ENCODE peak calls at places on chromosomes 7 and 10, in five cellular contexts. R is neuronal stem cell, Y is IMR-90, E is H9, J is H1. L is an unnamed sample.

GRCh38 chr7:70533614-70534013 is 598.3 kb upstream of the GALNT17 start:
- DNase-seq in E (no peak), Y (no peak), R (no peak), J (no peak), L (no peak)

GRCh38 chr7:117669818-117670217 is 190.0 kb downstream of the CFTR start:
- DNase-seq in E (no peak), Y (no peak), J (no peak), R (no peak), L (no peak)

GRCh38 chr10:42984035-42984610 is 92.7 kb upstream of the RET start:
- DNase-seq in E (no peak), Y (no peak), R (no peak), J (no peak), L (no peak)

GRCh38 chr7:92517626-92518025 is 10.7 kb downstream of the PEX1 start:
- DNase-seq in J (no peak), E (no peak), R (no peak), Y (peak), L (peak)

GRCh38 chr7:43292384-43292783 is 179.9 kb downstream of the HECW1 start:
- DNase-seq in E (peak), J (no peak), R (no peak), Y (no peak), L (no peak)

GRCh38 chr7:17941171-17941490 is 837 bp upstream of the SNX13 start:
- DNase-seq in J (no peak), R (no peak), Y (no peak), E (no peak), L (peak)

GRCh38 chr7:133275008-133275407 is 22.1 kb downstream of the EXOC4 start:
- DNase-seq in J (no peak), E (no peak), R (no peak), Y (no peak), L (no peak)

GRCh38 chr10:106917452-106918055 is 247.0 kb downstream of the SORCS1 start:
- DNase-seq in E (no peak), R (no peak), J (no peak), Y (no peak), L (no peak)

GRCh38 chr7:47248797-47249196 is 333.1 kb downstream of the TNS3 start:
- DNase-seq in E (no peak), R (no peak), Y (no peak), J (no peak), L (no peak)

GRCh38 chr10:110460111-110460809 is 37.4 kb upstream of the DUSP5 start:
- DNase-seq in E (no peak), Y (peak), J (no peak), R (no peak), L (no peak)

GRCh38 chr7:29835718-29836117 is 29.4 kb downstream of the WIPF3 start:
- DNase-seq in Y (no peak), R (no peak), J (no peak), E (no peak), L (no peak)

GRCh38 chr7:2843711-2844152 is 376 bp downstream of the GNA12 start:
- DNase-seq in J (no peak), Y (peak), E (no peak), R (no peak), L (peak)

GRCh38 chr10:46245381-46245900 is 41.4 kb upstream of the ANTXRL start:
- DNase-seq in Y (no peak), J (no peak), R (no peak), E (peak), L (no peak)

GRCh38 chr10:78134919-78135318 is 101.3 kb downstream of the RPS24 start:
- DNase-seq in R (no peak), J (no peak), E (peak), Y (no peak), L (no peak)

GRCh38 chr10:48536226-48536500 is 68.7 kb downstream of the ARHGAP22 start:
- DNase-seq in R (no peak), E (no peak), J (no peak), Y (no peak), L (no peak)

GRCh38 chr10:6050801-6051445 is 11.2 kb downstream of the IL2RA start:
- DNase-seq in J (no peak), E (no peak), R (no peak), Y (peak), L (peak)

GRCh38 chr10:32060372-32060771 is 4.1 kb upstream of the KIF5B start:
- DNase-seq in E (no peak), R (no peak), J (no peak), Y (no peak), L (no peak)

GRCh38 chr7:45863715-45864114 is 9.2 kb downstream of the CCDC201 start:
- DNase-seq in Y (no peak), J (no peak), E (peak), R (no peak), L (no peak)

GRCh38 chr10:70760271-70760787 is 24.8 kb downstream of the TBATA start:
- DNase-seq in Y (no peak), J (no peak), E (no peak), R (no peak), L (no peak)

GRCh38 chr7:121505540-121506182 is 109.6 kb upstream of the FAM3C start:
- DNase-seq in R (no peak), E (peak), J (no peak), Y (no peak), L (no peak)

GRCh38 chr7:139828880-139829653 is at the start of gene TBXAS1:
- DNase-seq in R (no peak), J (no peak), Y (peak), E (no peak), L (no peak)

GRCh38 chr7:123538189-123538714 is 3.9 kb upstream of the IQUB start:
- DNase-seq in Y (peak), J (no peak), R (no peak), E (no peak), L (peak)

GRCh38 chr7:7911756-7912155 is 56.8 kb upstream of the GLCCI1 start:
- DNase-seq in Y (no peak), E (no peak), R (no peak), J (no peak), L (no peak)
- H2BK120ac ChIP-seq in Y (peak), E (peak), R (no peak), J (no peak), L (no peak)

GRCh38 chr7:130365093-130365492 is 15.2 kb upstream of the CPA1 start:
- DNase-seq in J (no peak), E (no peak), Y (no peak), R (no peak), L (no peak)
- H3K14ac ChIP-seq in J (no peak), E (no peak), Y (peak), R (no peak), L (no peak)

DNA sequence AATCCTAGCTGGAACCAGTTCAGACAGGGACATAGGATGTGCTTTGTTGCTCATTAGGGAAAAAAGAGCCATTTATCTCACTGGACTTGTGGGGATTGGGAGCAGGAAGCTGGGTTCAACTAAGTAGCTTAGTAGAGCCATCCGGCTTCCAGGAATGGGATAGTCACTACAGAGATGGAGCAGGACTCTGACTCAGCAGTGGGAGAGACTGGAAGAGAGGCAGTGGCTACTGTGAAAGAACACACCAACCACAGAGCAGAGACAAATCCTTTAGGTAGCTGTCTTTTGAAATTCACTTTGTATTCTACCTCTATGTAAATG is 100.6 kb upstream of the DKK1 start:
- DNase-seq in J (peak), Y (peak), E (peak), R (peak), L (peak)
- H2BK15ac ChIP-seq in J (no peak), Y (no peak), E (no peak), R (no peak), L (no peak)

GRCh38 chr7:132158166-132158565 is 418.1 kb downstream of the PLXNA4 start:
- DNase-seq in Y (no peak), E (no peak), R (no peak), J (no peak), L (no peak)

GRCh38 chr7:132160525-132161230 is 415.6 kb downstream of the PLXNA4 start:
- DNase-seq in Y (no peak), J (no peak), E (no peak), R (no peak), L (no peak)

GRCh38 chr7:132161231-132161915 is 414.9 kb downstream of the PLXNA4 start:
- DNase-seq in Y (no peak), R (no peak), J (no peak), E (no peak), L (peak)

GRCh38 chr7:132155715-132156114 is 420.6 kb downstream of the PLXNA4 start:
- DNase-seq in Y (no peak), E (no peak), J (no peak), R (no peak), L (no peak)

GRCh38 chr7:132158841-132159240 is 417.4 kb downstream of the PLXNA4 start:
- DNase-seq in R (no peak), E (no peak), J (no peak), Y (no peak), L (no peak)
- H2BK120ac ChIP-seq in R (no peak), E (no peak), J (no peak), Y (no peak), L (no peak)

DNA sequence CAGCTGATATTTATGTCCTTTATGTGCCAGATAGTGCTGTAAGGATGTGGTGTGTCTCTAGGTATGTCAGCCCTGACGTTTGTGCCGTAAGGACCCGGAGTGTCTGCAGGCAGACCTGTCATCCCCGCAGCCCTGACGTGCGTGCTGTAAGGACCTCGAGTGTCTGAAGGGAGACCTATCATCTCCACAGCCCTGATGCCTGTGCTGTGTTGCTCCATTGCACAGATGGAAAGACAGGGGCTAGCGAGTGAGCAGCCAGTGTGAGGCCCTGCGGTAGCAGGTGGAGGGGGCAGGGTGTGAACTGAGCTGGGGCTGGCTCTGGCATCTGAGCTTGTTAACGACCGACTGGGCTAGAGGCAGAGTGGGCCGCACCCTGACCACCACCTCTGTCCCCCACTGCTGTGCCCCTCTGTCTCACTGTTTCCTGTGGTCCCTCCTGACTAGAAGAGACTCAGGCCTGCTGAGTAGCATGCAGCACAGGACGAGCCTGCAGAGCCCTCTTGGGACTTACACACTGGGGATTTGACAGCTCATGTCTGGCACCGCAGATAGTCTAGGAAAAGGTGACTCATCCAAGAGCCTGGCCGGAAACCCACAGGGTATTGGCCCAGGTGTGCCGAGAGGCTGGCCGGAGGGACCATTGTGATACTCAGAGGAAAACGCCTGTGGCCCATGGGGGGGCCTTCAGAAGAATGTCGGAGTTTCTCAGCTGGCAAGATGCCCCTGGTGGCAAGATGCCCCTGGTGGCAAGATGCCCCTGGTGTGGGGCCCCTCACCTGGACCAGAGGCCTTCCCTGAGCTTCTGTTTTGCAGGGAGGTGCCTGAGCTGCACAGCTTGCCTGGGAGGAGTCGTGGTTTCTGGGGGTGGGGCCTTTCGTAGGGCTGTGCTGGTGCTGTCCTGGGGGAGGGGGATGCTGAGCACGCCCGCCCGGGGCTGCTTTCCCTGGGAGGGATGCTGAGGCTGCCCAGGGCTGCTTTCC is 34.3 kb downstream of the INPP5A start:
- DNase-seq in R (peak), Y (peak), E (peak), J (peak), L (peak)
- H3K14ac ChIP-seq in R (peak), Y (peak), E (peak), J (no peak), L (peak)

DNA sequence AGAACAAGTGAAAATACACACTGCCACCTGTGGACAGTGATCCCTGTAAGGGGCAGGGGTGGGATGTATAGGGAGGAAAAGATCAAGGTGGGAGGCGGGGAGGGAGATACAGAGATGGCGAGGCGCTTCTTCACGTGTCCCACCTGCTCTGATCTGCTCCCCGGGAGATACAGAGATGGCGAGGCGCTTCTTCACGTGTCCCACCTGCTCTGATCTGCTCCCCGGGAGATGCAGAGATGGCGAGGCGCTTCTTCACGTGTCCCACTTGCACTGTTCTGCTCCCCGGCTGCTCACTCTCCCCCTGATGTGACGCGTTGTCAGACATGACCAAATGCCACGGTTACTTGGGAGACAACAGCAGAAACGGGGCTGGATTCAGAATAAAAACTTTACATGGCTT is 308.3 kb upstream of the SHH start:
- DNase-seq in Y (no peak), R (no peak), E (no peak), J (no peak), L (no peak)
- H2BK15ac ChIP-seq in Y (no peak), R (no peak), E (no peak), J (no peak), L (no peak)